ENCODE peak calls at places on chromosomes 2 and 18, in four cellular contexts. One of them, this sample, is unnamed.

GRCh38 chr18:8705280-8705940 is at the start of gene MTCL1:
- DNase-seq in MG63: peak; percentile 61
- DNase-seq in COLO829: no peak
- DNase-seq in A172: peak; percentile 47
- DNase-seq in this sample: peak; percentile 53

GRCh38 chr18:63107171-63107850 is 212.3 kb downstream of the BCL2 start:
- DNase-seq in MG63: no peak
- DNase-seq in COLO829: no peak
- DNase-seq in A172: no peak
- DNase-seq in this sample: no peak

GRCh38 chr18:32351014-32351413 is 119.7 kb downstream of the GAREM1 start:
- DNase-seq in COLO829: no peak
- DNase-seq in A172: no peak
- DNase-seq in MG63: no peak
- DNase-seq in this sample: no peak

GRCh38 chr2:96962567-96963203 is 23.7 kb downstream of the FAM178B start:
- DNase-seq in MG63: no peak
- DNase-seq in COLO829: peak; percentile 62
- DNase-seq in A172: no peak
- DNase-seq in this sample: no peak

GRCh38 chr2:149715005-149715592 is 127.5 kb upstream of the MMADHC start:
- DNase-seq in A172: peak; percentile 79
- DNase-seq in MG63: peak; percentile 8
- DNase-seq in COLO829: no peak
- DNase-seq in this sample: peak; percentile 29

GRCh38 chr18:32049393-32050161 is 31.0 kb downstream of the RNF125 start:
- DNase-seq in COLO829: no peak
- DNase-seq in MG63: no peak
- DNase-seq in A172: peak; percentile 67
- DNase-seq in this sample: no peak

GRCh38 chr2:241502281-241502680 is 6.1 kb downstream of the STK25 start:
- DNase-seq in COLO829: no peak
- DNase-seq in MG63: no peak
- DNase-seq in A172: no peak
- DNase-seq in this sample: no peak

GRCh38 chr2:218023636-218024035 is 20.8 kb upstream of the TNS1 start:
- DNase-seq in A172: no peak
- DNase-seq in COLO829: no peak
- DNase-seq in MG63: no peak
- DNase-seq in this sample: no peak

GRCh38 chr18:78895207-78896001 is 84.2 kb upstream of the SALL3 start:
- DNase-seq in MG63: no peak
- DNase-seq in A172: no peak
- DNase-seq in COLO829: no peak
- DNase-seq in this sample: no peak

GRCh38 chr2:141348481-141348880 is 782.3 kb downstream of the LRP1B start:
- DNase-seq in MG63: no peak
- DNase-seq in COLO829: no peak
- DNase-seq in A172: no peak
- DNase-seq in this sample: no peak

GRCh38 chr2:240686460-240686859 is 3.8 kb upstream of the AQP12B start:
- DNase-seq in MG63: no peak
- DNase-seq in A172: no peak
- DNase-seq in COLO829: no peak
- DNase-seq in this sample: no peak

GRCh38 chr2:103183061-103183460 is 421.2 kb downstream of the TMEM182 start:
- DNase-seq in COLO829: no peak
- DNase-seq in A172: no peak
- DNase-seq in MG63: no peak
- DNase-seq in this sample: no peak

GRCh38 chr2:200188851-200189250 is 117.6 kb upstream of the SPATS2L start:
- DNase-seq in MG63: no peak
- DNase-seq in COLO829: no peak
- DNase-seq in A172: no peak
- DNase-seq in this sample: no peak

GRCh38 chr2:54618646-54619565 is 104.6 kb upstream of the EML6 start:
- DNase-seq in MG63: no peak
- DNase-seq in A172: no peak
- DNase-seq in COLO829: peak; percentile 73
- DNase-seq in this sample: no peak

GRCh38 chr18:24771300-24771699 is 310.9 kb downstream of the HRH4 start:
- DNase-seq in A172: no peak
- DNase-seq in COLO829: no peak
- DNase-seq in MG63: no peak
- DNase-seq in this sample: no peak

GRCh38 chr2:146523218-146523617 is 1321.6 kb upstream of the ACVR2A start:
- DNase-seq in COLO829: peak; percentile 2
- DNase-seq in A172: no peak
- DNase-seq in MG63: no peak
- DNase-seq in this sample: no peak

GRCh38 chr18:13264986-13265900 is 46.7 kb downstream of the LDLRAD4 start:
- DNase-seq in MG63: no peak
- DNase-seq in COLO829: no peak
- DNase-seq in A172: no peak
- DNase-seq in this sample: no peak

GRCh38 chr2:160703648-160704585 is 210.3 kb upstream of the RBMS1 start:
- DNase-seq in MG63: no peak
- DNase-seq in COLO829: no peak
- DNase-seq in A172: no peak
- DNase-seq in this sample: peak; percentile 13

GRCh38 chr2:60873381-60873780 is 8.0 kb upstream of the REL start:
- DNase-seq in MG63: no peak
- DNase-seq in COLO829: no peak
- DNase-seq in A172: no peak
- DNase-seq in this sample: no peak

GRCh38 chr2:225041871-225042799 is at the start of gene DOCK10:
- DNase-seq in MG63: peak; percentile 71
- DNase-seq in A172: peak; percentile 38
- DNase-seq in COLO829: no peak
- DNase-seq in this sample: peak; percentile 39

GRCh38 chr18:78527984-78528383 is 451.6 kb upstream of the SALL3 start:
- DNase-seq in A172: no peak
- DNase-seq in COLO829: no peak
- DNase-seq in MG63: no peak
- DNase-seq in this sample: no peak

GRCh38 chr2:177296047-177296446 is 31.5 kb upstream of the NFE2L2 start:
- DNase-seq in COLO829: peak; percentile 62
- DNase-seq in A172: no peak
- DNase-seq in MG63: no peak
- DNase-seq in this sample: no peak

GRCh38 chr2:46296216-46296839 is 879 bp upstream of the EPAS1 start:
- DNase-seq in MG63: peak; percentile 72
- DNase-seq in COLO829: no peak
- DNase-seq in A172: no peak
- DNase-seq in this sample: peak; percentile 48

GRCh38 chr2:195532628-195533271 is 124.3 kb upstream of the SLC39A10 start:
- DNase-seq in A172: peak; percentile 18
- DNase-seq in MG63: no peak
- DNase-seq in COLO829: no peak
- DNase-seq in this sample: no peak

GRCh38 chr2:9832586-9832985 is 10.7 kb upstream of the TAF1B start:
- DNase-seq in MG63: no peak
- DNase-seq in A172: peak; percentile 22
- DNase-seq in COLO829: no peak
- DNase-seq in this sample: no peak

GRCh38 chr2:238777369-238778067 is 70.4 kb upstream of the TWIST2 start:
- DNase-seq in COLO829: no peak
- DNase-seq in A172: no peak
- DNase-seq in MG63: no peak
- DNase-seq in this sample: no peak

GRCh38 chr2:179344280-179344961 is 79.8 kb upstream of the SESTD1 start:
- DNase-seq in COLO829: peak; percentile 33
- DNase-seq in A172: peak; percentile 8
- DNase-seq in MG63: no peak
- DNase-seq in this sample: no peak

GRCh38 chr2:233285921-233286320 is 21.7 kb upstream of the SAG start:
- DNase-seq in A172: no peak
- DNase-seq in COLO829: no peak
- DNase-seq in MG63: no peak
- DNase-seq in this sample: no peak

GRCh38 chr18:10035306-10035991 is 121.6 kb downstream of the VAPA start:
- DNase-seq in A172: no peak
- DNase-seq in COLO829: peak; percentile 72
- DNase-seq in MG63: no peak
- DNase-seq in this sample: no peak

GRCh38 chr2:8851811-8852560 is 14.6 kb upstream of the KIDINS220 start:
- DNase-seq in MG63: no peak
- DNase-seq in A172: no peak
- DNase-seq in COLO829: peak; percentile 28
- DNase-seq in this sample: peak; percentile 17

This sample was measured in WTC11.